ENCODE peak calls at places on chromosomes 1 and 21, in four cellular contexts. H, X, S and K are unnamed samples.

GRCh38 chr1:65528104-65528503 is 107.6 kb downstream of the LEPR start:
- DNase-seq in H (no peak), X (no peak), S (no peak), K (no peak)

GRCh38 chr1:74753104-74753503 is 20.2 kb downstream of the TYW3 start:
- DNase-seq in H (no peak), X (no peak), S (no peak), K (no peak)

GRCh38 chr1:54177726-54178125 is 22.1 kb downstream of the CYB5RL start:
- DNase-seq in X (no peak), S (no peak), H (no peak), K (no peak)

GRCh38 chr21:45366931-45367401 is 38.0 kb upstream of the COL18A1 start:
- DNase-seq in S (no peak), H (no peak), X (peak; percentile 79), K (no peak)

GRCh38 chr1:111656093-111657017 is 36.8 kb downstream of the RAP1A start:
- DNase-seq in S (peak; percentile 58), H (peak; percentile 14), X (no peak), K (peak; percentile 45)

GRCh38 chr1:169809370-169810095 is 14.8 kb upstream of the METTL18 start:
- DNase-seq in X (no peak), S (no peak), H (peak; percentile 42), K (peak; percentile 21)

GRCh38 chr1:13619909-13620308 is 36.3 kb downstream of the PDPN start:
- DNase-seq in X (no peak), S (no peak), H (peak; percentile 28), K (no peak)

GRCh38 chr1:43522776-43523480 is 7.8 kb upstream of the PTPRF start:
- DNase-seq in S (peak; percentile 92), X (no peak), H (no peak), K (no peak)

GRCh38 chr1:59687081-59687480 is 127.7 kb upstream of the HOOK1 start:
- DNase-seq in H (no peak), S (no peak), X (no peak), K (no peak)

GRCh38 chr1:86434031-86434430 is 10.1 kb downstream of the CLCA2 start:
- DNase-seq in S (no peak), H (no peak), X (no peak), K (peak; percentile 96)

GRCh38 chr1:15656464-15656863 is 27.7 kb upstream of the PLEKHM2 start:
- DNase-seq in X (no peak), S (no peak), H (no peak), K (no peak)

GRCh38 chr1:40774266-40774998 is 9.2 kb upstream of the KCNQ4 start:
- DNase-seq in S (no peak), X (no peak), H (peak; percentile 47), K (no peak)

GRCh38 chr1:172003766-172004530 is 162.7 kb downstream of the DNM3 start:
- DNase-seq in S (no peak), H (no peak), X (no peak), K (no peak)

GRCh38 chr1:180195401-180195800 is 34.7 kb upstream of the LHX4 start:
- DNase-seq in S (no peak), X (no peak), H (no peak), K (no peak)

GRCh38 chr21:33380483-33380998 is 22.7 kb upstream of the IFNGR2 start:
- DNase-seq in S (peak; percentile 80), H (peak; percentile 87), X (peak; percentile 97), K (peak; percentile 37)

GRCh38 chr1:175373786-175374623 is 181.4 kb upstream of the KIAA0040 start:
- DNase-seq in S (no peak), X (no peak), H (no peak), K (no peak)

GRCh38 chr1:91278754-91279153 is 125.9 kb downstream of the HFM1 start:
- DNase-seq in S (no peak), H (no peak), X (no peak), K (no peak)

GRCh38 chr21:42637602-42638041 is 15.8 kb upstream of the PDE9A start:
- DNase-seq in S (no peak), X (no peak), H (no peak), K (no peak)

GRCh38 chr1:209198926-209199325 is 384.6 kb upstream of the CAMK1G start:
- DNase-seq in S (no peak), H (no peak), X (no peak), K (no peak)

GRCh38 chr1:211381481-211382181 is 55.0 kb downstream of the TRAF5 start:
- DNase-seq in S (no peak), X (no peak), H (no peak), K (no peak)

GRCh38 chr21:44426663-44427191 is 28.6 kb upstream of the LRRC3 start:
- DNase-seq in H (no peak), S (no peak), X (no peak), K (no peak)

GRCh38 chr1:172895050-172895460 is 155.7 kb downstream of the TNFSF18 start:
- DNase-seq in S (no peak), H (no peak), X (no peak), K (no peak)

GRCh38 chr1:93818570-93818959 is 60.4 kb downstream of the DNTTIP2 start:
- DNase-seq in S (no peak), X (no peak), H (no peak), K (no peak)

DNA sequence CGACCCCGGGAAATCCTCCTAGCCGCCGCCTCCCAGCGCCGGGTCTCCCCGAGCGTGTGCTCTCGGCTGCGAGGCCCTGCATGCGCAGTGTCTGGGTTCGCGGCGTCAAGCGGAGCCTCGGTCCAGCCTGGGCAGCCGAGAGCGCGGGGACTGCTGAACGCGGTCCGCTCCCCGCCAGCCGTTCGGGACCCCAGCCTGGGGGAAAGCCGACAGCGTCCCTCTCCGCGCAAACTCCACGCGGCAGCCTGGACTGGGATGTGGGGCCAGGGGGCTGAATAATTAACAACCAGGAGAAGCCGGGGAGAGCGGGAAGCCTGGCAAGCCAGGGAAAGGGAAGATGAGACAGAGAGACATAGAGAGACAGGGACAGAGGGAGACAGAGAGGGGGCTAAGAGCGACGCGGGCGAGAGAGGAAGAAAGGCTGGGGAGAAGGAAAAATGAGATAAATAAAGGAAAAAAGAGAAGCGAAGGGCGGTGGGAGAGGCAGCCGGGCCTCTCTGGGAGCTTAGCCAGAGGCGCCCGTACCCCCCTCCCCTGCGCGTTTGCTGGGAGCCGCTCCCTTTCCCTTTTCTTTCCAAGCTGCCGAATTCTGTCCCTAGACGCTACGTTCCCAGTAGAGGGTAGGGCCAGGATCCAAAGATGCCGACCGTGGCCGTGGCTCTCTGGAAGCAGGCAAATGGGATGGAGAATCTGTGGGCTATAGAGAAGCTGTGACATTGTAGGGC is 64.1 kb downstream of the MEF2D start:
- DNase-seq in X (no peak), H (no peak), S (no peak), K (no peak)
- H3K4me3 ChIP-seq in X (no peak overlapping the region), H (no peak overlapping the region), S (no peak overlapping the region), K (no peak overlapping the region)

GRCh38 chr1:161705537-161705936 is 1.5 kb upstream of the FCRLA start:
- DNase-seq in S (no peak), X (no peak), H (no peak), K (no peak)
- TF ChIP-seq CTCF in S (no peak), X (no peak), H (no peak), K (no peak)

GRCh38 chr1:3170566-3171453 is 101.8 kb downstream of the PRDM16 start:
- DNase-seq in H (peak; percentile 80), S (no peak), X (peak; percentile 69), K (no peak)
- H3K4me3 ChIP-seq in H (peak overlapping the region; percentile 19), S (no peak overlapping the region), X (peak overlapping the region; percentile 32), K (no peak overlapping the region)

GRCh38 chr1:27403065-27403726 is 10.8 kb downstream of the GPR3 start:
- DNase-seq in X (peak; percentile 90), S (no peak), H (peak; percentile 48), K (no peak)
- TF ChIP-seq CTCF in X (no peak), S (peak; percentile 37), H (peak; percentile 40), K (peak; percentile 14)

GRCh38 chr1:37676281-37677243 is 15.8 kb upstream of the CDCA8 start:
- DNase-seq in S (no peak), H (peak; percentile 17), X (no peak), K (peak; percentile 83)

GRCh38 chr1:37671261-37671660 is 21.1 kb upstream of the CDCA8 start:
- DNase-seq in H (no peak), S (no peak), X (no peak), K (no peak)

GRCh38 chr1:37670133-37670532 is 22.2 kb upstream of the CDCA8 start:
- DNase-seq in X (no peak), H (no peak), S (no peak), K (no peak)

GRCh38 chr1:37677808-37678207 is 14.5 kb upstream of the CDCA8 start:
- DNase-seq in X (no peak), S (no peak), H (no peak), K (no peak)

GRCh38 chr1:37673920-37674319 is 18.4 kb upstream of the CDCA8 start:
- DNase-seq in S (no peak), H (no peak), X (no peak), K (no peak)
- H3K4me3 ChIP-seq in S (no peak overlapping the region), H (no peak overlapping the region), X (no peak overlapping the region), K (no peak overlapping the region)

DNA sequence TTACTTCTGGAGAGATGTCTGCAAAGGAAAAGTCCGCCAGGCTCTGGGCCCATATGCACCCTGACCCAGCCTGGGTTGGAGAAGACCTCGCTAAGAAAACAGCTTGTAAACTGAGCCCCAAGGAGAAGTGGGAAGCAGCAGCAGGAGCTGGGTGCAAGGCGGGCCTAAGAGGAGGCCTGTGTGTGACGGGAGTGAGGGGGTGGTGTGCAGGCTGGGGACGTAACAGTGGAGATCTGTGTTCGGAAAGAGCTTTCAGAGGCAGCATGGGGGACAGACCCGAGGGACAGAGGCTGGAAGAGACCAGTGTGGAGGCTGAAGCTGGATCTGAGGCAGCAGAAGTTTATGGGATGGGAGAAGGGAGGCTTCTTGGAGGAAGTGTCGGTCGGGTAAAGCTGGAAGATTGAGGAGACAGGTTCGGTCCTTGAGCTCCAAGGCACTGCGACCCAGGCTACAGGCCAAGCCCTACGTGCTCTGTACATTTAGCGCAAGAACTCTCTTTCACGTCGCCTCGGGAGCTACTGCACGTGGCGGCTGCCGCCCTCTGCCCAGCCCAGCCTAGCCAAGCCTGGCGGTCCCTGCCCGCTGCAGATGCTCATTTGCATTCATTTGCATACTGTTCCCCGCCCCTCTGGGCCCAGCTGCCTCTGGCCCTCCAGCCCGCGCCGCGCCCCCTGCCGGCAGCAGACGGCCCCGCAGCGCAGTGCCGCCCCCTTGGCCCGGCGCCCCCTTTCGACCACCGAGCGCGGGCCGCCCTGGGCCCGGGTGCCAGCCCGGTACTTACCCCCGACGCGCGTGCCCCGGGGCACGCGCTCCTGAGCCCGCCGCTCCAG is 6.3 kb downstream of the HPCA start:
- DNase-seq in S (no peak), H (no peak), X (no peak), K (no peak)
- TF ChIP-seq CTCF in S (peak; percentile 33), H (peak; percentile 13), X (peak; percentile 36), K (peak; percentile 24)